ENCODE peak calls at places on chromosomes 7 and 10, in nine cellular contexts. One of them, this sample, is unnamed.

GRCh38 chr10:48614481-48615383 is 9.9 kb upstream of the ARHGAP22 start:
- DNase-seq in adrenal gland: no peak
- DNase-seq in LoVo: no peak
- DNase-seq in PC-3: peak
- DNase-seq in EL: no peak
- DNase-seq in RWPE1: no peak
- DNase-seq in RPMI8226: no peak
- DNase-seq in EH: peak
- DNase-seq in NCI-H446 treated with DMSO at 0.1 percent for 48 hours: no peak
- DNase-seq in this sample: no peak

GRCh38 chr7:41643616-41644015 is 59.3 kb downstream of the INHBA start:
- DNase-seq in EL: no peak
- DNase-seq in LoVo: no peak
- DNase-seq in PC-3: no peak
- DNase-seq in adrenal gland: no peak
- DNase-seq in RPMI8226: no peak
- DNase-seq in NCI-H446 treated with DMSO at 0.1 percent for 48 hours: no peak
- DNase-seq in RWPE1: no peak
- DNase-seq in EH: no peak
- DNase-seq in this sample: no peak

GRCh38 chr7:140316165-140316661 is 82.1 kb downstream of the SLC37A3 start:
- DNase-seq in LoVo: peak
- DNase-seq in EL: peak
- DNase-seq in NCI-H446 treated with DMSO at 0.1 percent for 48 hours: peak
- DNase-seq in RPMI8226: peak
- DNase-seq in EH: peak
- DNase-seq in PC-3: peak
- DNase-seq in adrenal gland: peak
- DNase-seq in RWPE1: peak
- DNase-seq in this sample: peak

GRCh38 chr10:21399392-21400015 is 126.0 kb downstream of the SKIDA1 start:
- DNase-seq in RWPE1: peak
- DNase-seq in PC-3: peak
- DNase-seq in LoVo: no peak
- DNase-seq in adrenal gland: no peak
- DNase-seq in RPMI8226: no peak
- DNase-seq in EL: peak
- DNase-seq in EH: peak
- DNase-seq in NCI-H446 treated with DMSO at 0.1 percent for 48 hours: no peak
- DNase-seq in this sample: peak

GRCh38 chr10:43125881-43126731 is 12.1 kb upstream of the CSGALNACT2 start:
- DNase-seq in EH: no peak
- DNase-seq in RWPE1: no peak
- DNase-seq in PC-3: no peak
- DNase-seq in adrenal gland: peak
- DNase-seq in EL: no peak
- DNase-seq in LoVo: no peak
- DNase-seq in NCI-H446 treated with DMSO at 0.1 percent for 48 hours: no peak
- DNase-seq in RPMI8226: no peak
- DNase-seq in this sample: no peak

GRCh38 chr10:57996536-57996935 is 271.2 kb downstream of the IPMK start:
- DNase-seq in PC-3: no peak
- DNase-seq in EH: no peak
- DNase-seq in RPMI8226: no peak
- DNase-seq in adrenal gland: no peak
- DNase-seq in EL: no peak
- DNase-seq in NCI-H446 treated with DMSO at 0.1 percent for 48 hours: no peak
- DNase-seq in LoVo: no peak
- DNase-seq in RWPE1: no peak
- DNase-seq in this sample: no peak

GRCh38 chr10:126393076-126393475 is 4.8 kb upstream of the ADAM12 start:
- DNase-seq in EL: no peak
- DNase-seq in adrenal gland: no peak
- DNase-seq in LoVo: no peak
- DNase-seq in EH: no peak
- DNase-seq in RWPE1: no peak
- DNase-seq in RPMI8226: no peak
- DNase-seq in PC-3: no peak
- DNase-seq in NCI-H446 treated with DMSO at 0.1 percent for 48 hours: no peak
- DNase-seq in this sample: no peak

GRCh38 chr7:120981888-120982615 is 6.5 kb upstream of the CPED1 start:
- DNase-seq in EH: peak
- DNase-seq in RPMI8226: no peak
- DNase-seq in LoVo: no peak
- DNase-seq in adrenal gland: no peak
- DNase-seq in NCI-H446 treated with DMSO at 0.1 percent for 48 hours: no peak
- DNase-seq in EL: peak
- DNase-seq in PC-3: peak
- DNase-seq in RWPE1: no peak
- DNase-seq in this sample: no peak

GRCh38 chr7:24777811-24778210 is 20.5 kb upstream of the GSDME start:
- DNase-seq in RPMI8226: no peak
- DNase-seq in NCI-H446 treated with DMSO at 0.1 percent for 48 hours: no peak
- DNase-seq in RWPE1: no peak
- DNase-seq in EL: no peak
- DNase-seq in PC-3: no peak
- DNase-seq in EH: no peak
- DNase-seq in LoVo: no peak
- DNase-seq in adrenal gland: no peak
- DNase-seq in this sample: no peak

GRCh38 chr10:110190170-110190569 is 17.2 kb upstream of the MXI1 start:
- DNase-seq in PC-3: no peak
- DNase-seq in NCI-H446 treated with DMSO at 0.1 percent for 48 hours: no peak
- DNase-seq in EH: no peak
- DNase-seq in RWPE1: no peak
- DNase-seq in LoVo: no peak
- DNase-seq in RPMI8226: no peak
- DNase-seq in EL: no peak
- DNase-seq in adrenal gland: peak
- DNase-seq in this sample: no peak

GRCh38 chr7:112743811-112744210 is 46.4 kb downstream of the TMEM168 start:
- DNase-seq in RPMI8226: peak
- DNase-seq in PC-3: peak
- DNase-seq in NCI-H446 treated with DMSO at 0.1 percent for 48 hours: no peak
- DNase-seq in EH: no peak
- DNase-seq in RWPE1: no peak
- DNase-seq in EL: no peak
- DNase-seq in adrenal gland: no peak
- DNase-seq in LoVo: no peak
- DNase-seq in this sample: no peak

GRCh38 chr7:125136755-125137547 is 207.3 kb upstream of the POT1 start:
- DNase-seq in RWPE1: peak
- DNase-seq in NCI-H446 treated with DMSO at 0.1 percent for 48 hours: no peak
- DNase-seq in RPMI8226: no peak
- DNase-seq in adrenal gland: no peak
- DNase-seq in EL: no peak
- DNase-seq in PC-3: peak
- DNase-seq in EH: no peak
- DNase-seq in LoVo: no peak
- DNase-seq in this sample: no peak

This sample was measured in A549.